ENCODE peak calls at places on chromosomes 16 and 17, in ten cellular contexts. K, Y, X, A, Z, L, I, E, N and D are unnamed samples.

GRCh38 chr16:56608876-56609462 is 585 bp downstream of the MT2A start:
- DNase-seq in K (peak), Y (peak), X (peak), A (no peak), Z (no peak), L (no peak), I (peak), E (no peak), N (no peak), D (no peak)

GRCh38 chr17:28846231-28846630 is 3.6 kb upstream of the FAM222B start:
- DNase-seq in K (peak), Y (peak), X (no peak), A (no peak), Z (no peak), L (no peak), I (no peak), E (no peak), N (no peak), D (no peak)

GRCh38 chr17:51590071-51590470 is 329.7 kb downstream of the UTP18 start:
- DNase-seq in K (no peak), Y (no peak), X (no peak), A (no peak), Z (no peak), L (no peak), I (no peak), E (no peak), N (peak), D (peak)

GRCh38 chr16:65318138-65318537 is 196.3 kb upstream of the CDH11 start:
- DNase-seq in K (no peak), Y (no peak), X (no peak), A (no peak), Z (no peak), L (no peak), I (no peak), E (no peak), N (no peak), D (no peak)

GRCh38 chr16:28821874-28822519 is 802 bp upstream of the ATXN2L start:
- DNase-seq in K (no peak), Y (peak), X (no peak), A (no peak), Z (no peak), L (peak), I (no peak), E (no peak), N (no peak), D (no peak)

GRCh38 chr17:29593546-29594440 is 861 bp downstream of the ANKRD13B start:
- DNase-seq in K (peak), Y (peak), X (no peak), A (no peak), Z (no peak), L (no peak), I (peak), E (no peak), N (peak), D (no peak)

GRCh38 chr16:73057369-73058210 is 9.7 kb upstream of the ZFHX3 start:
- DNase-seq in K (no peak), Y (peak), X (no peak), A (no peak), Z (peak), L (no peak), I (peak), E (no peak), N (no peak), D (no peak)

GRCh38 chr16:87647431-87648185 is 45.3 kb downstream of the JPH3 start:
- DNase-seq in K (no peak), Y (peak), X (no peak), A (no peak), Z (no peak), L (no peak), I (no peak), E (no peak), N (no peak), D (no peak)

GRCh38 chr16:84922351-84923135 is 88.8 kb downstream of the ZDHHC7 start:
- DNase-seq in K (no peak), Y (peak), X (no peak), A (no peak), Z (peak), L (no peak), I (no peak), E (no peak), N (no peak), D (peak)

GRCh38 chr17:82927661-82928601 is 88.1 kb upstream of the ZNF750 start:
- DNase-seq in K (no peak), Y (peak), X (no peak), A (no peak), Z (peak), L (no peak), I (no peak), E (no peak), N (no peak), D (no peak)

GRCh38 chr16:56042416-56042815 is 148.9 kb upstream of the GNAO1 start:
- DNase-seq in K (no peak), Y (no peak), X (no peak), A (no peak), Z (no peak), L (no peak), I (no peak), E (no peak), N (no peak), D (no peak)

GRCh38 chr17:9902116-9902515 is 3.0 kb downstream of the RCVRN start:
- DNase-seq in K (no peak), Y (no peak), X (no peak), A (no peak), Z (no peak), L (no peak), I (no peak), E (no peak), N (no peak), D (no peak)

GRCh38 chr16:89489040-89489721 is 1.2 kb downstream of the ANKRD11 start:
- DNase-seq in K (peak), Y (peak), X (peak), A (peak), Z (peak), L (peak), I (peak), E (peak), N (no peak), D (peak)

GRCh38 chr16:3149630-3150345 is 15.0 kb downstream of the ZNF213 start:
- DNase-seq in K (peak), Y (peak), X (no peak), A (no peak), Z (peak), L (peak), I (peak), E (no peak), N (no peak), D (no peak)

GRCh38 chr17:17151055-17151454 is 55.1 kb downstream of the PLD6 start:
- DNase-seq in K (peak), Y (no peak), X (peak), A (no peak), Z (no peak), L (peak), I (peak), E (peak), N (no peak), D (no peak)

GRCh38 chr17:48586355-48586924 is 3.6 kb downstream of the HOXB3 start:
- DNase-seq in K (peak), Y (peak), X (peak), A (no peak), Z (no peak), L (no peak), I (peak), E (no peak), N (peak), D (no peak)

GRCh38 chr17:4593021-4593797 is 8.9 kb downstream of the SMTNL2 start:
- DNase-seq in K (no peak), Y (no peak), X (no peak), A (no peak), Z (no peak), L (no peak), I (no peak), E (no peak), N (no peak), D (no peak)

GRCh38 chr17:28901866-28902818 is 737 bp downstream of the DHRS13 start:
- DNase-seq in K (peak), Y (peak), X (no peak), A (peak), Z (peak), L (no peak), I (peak), E (no peak), N (peak), D (no peak)

GRCh38 chr17:40915721-40916256 is 21.7 kb downstream of the KRT23 start:
- DNase-seq in K (no peak), Y (no peak), X (no peak), A (no peak), Z (no peak), L (peak), I (peak), E (no peak), N (no peak), D (no peak)

GRCh38 chr16:13873835-13874438 is 46.0 kb upstream of the ERCC4 start:
- DNase-seq in K (no peak), Y (no peak), X (peak), A (no peak), Z (no peak), L (peak), I (peak), E (no peak), N (no peak), D (peak)

GRCh38 chr17:17412331-17412730 is 64.5 kb upstream of the MED9 start:
- DNase-seq in K (no peak), Y (peak), X (peak), A (no peak), Z (no peak), L (peak), I (peak), E (peak), N (no peak), D (no peak)

GRCh38 chr17:52678211-52678610 is 519.7 kb upstream of the CA10 start:
- DNase-seq in K (no peak), Y (no peak), X (no peak), A (no peak), Z (no peak), L (no peak), I (peak), E (no peak), N (no peak), D (no peak)

GRCh38 chr17:3780986-3781385 is 20.0 kb downstream of the ITGAE start:
- DNase-seq in K (no peak), Y (peak), X (no peak), A (no peak), Z (no peak), L (no peak), I (no peak), E (no peak), N (no peak), D (no peak)

GRCh38 chr17:76880268-76880667 is 12.1 kb downstream of the MGAT5B start:
- DNase-seq in K (no peak), Y (no peak), X (no peak), A (no peak), Z (no peak), L (no peak), I (no peak), E (no peak), N (no peak), D (no peak)

GRCh38 chr16:83661656-83662055 is 146.1 kb upstream of the HSBP1 start:
- DNase-seq in K (no peak), Y (no peak), X (no peak), A (no peak), Z (no peak), L (no peak), I (no peak), E (no peak), N (no peak), D (no peak)

GRCh38 chr16:5510819-5511370 is 413.3 kb upstream of the EEF2KMT start:
- DNase-seq in K (no peak), Y (no peak), X (no peak), A (no peak), Z (no peak), L (no peak), I (no peak), E (no peak), N (no peak), D (no peak)

GRCh38 chr17:39800540-39800939 is 62.8 kb downstream of the GRB7 start:
- DNase-seq in K (peak), Y (no peak), X (no peak), A (peak), Z (no peak), L (no peak), I (peak), E (no peak), N (no peak), D (no peak)

GRCh38 chr16:66590322-66590721 is 11.1 kb downstream of the CMTM2 start:
- DNase-seq in K (peak), Y (no peak), X (peak), A (no peak), Z (no peak), L (no peak), I (no peak), E (no peak), N (no peak), D (no peak)

GRCh38 chr17:17846003-17846402 is 9.2 kb upstream of the SREBF1 start:
- DNase-seq in K (no peak), Y (no peak), X (no peak), A (no peak), Z (no peak), L (no peak), I (no peak), E (no peak), N (no peak), D (no peak)

GRCh38 chr16:14098081-14098480 is 27.0 kb downstream of the MRTFB start:
- DNase-seq in K (no peak), Y (no peak), X (no peak), A (no peak), Z (no peak), L (peak), I (peak), E (no peak), N (no peak), D (no peak)

GRCh38 chr16:47141773-47142468 is 1.8 kb downstream of the NETO2 start:
- DNase-seq in K (peak), Y (peak), X (peak), A (peak), Z (peak), L (peak), I (peak), E (peak), N (peak), D (peak)

GRCh38 chr17:21214777-21215541 is 998 bp upstream of the TMEM11 start:
- DNase-seq in K (no peak), Y (peak), X (no peak), A (no peak), Z (no peak), L (peak), I (no peak), E (no peak), N (no peak), D (no peak)

GRCh38 chr16:2592786-2593185 is 55.0 kb downstream of the PDPK1 start:
- DNase-seq in K (no peak), Y (no peak), X (no peak), A (no peak), Z (no peak), L (no peak), I (no peak), E (no peak), N (no peak), D (no peak)

GRCh38 chr17:11241611-11242226 is 706 bp downstream of the SHISA6 start:
- DNase-seq in K (no peak), Y (no peak), X (no peak), A (no peak), Z (no peak), L (no peak), I (no peak), E (no peak), N (no peak), D (no peak)

GRCh38 chr17:28335959-28336871 is 654 bp downstream of the TNFAIP1 start:
- DNase-seq in K (peak), Y (peak), X (peak), A (no peak), Z (peak), L (peak), I (peak), E (peak), N (peak), D (peak)

GRCh38 chr17:17877548-17878358 is 41.0 kb upstream of the SREBF1 start:
- DNase-seq in K (no peak), Y (peak), X (peak), A (no peak), Z (peak), L (peak), I (peak), E (peak), N (peak), D (peak)

GRCh38 chr17:56451629-56452028 is 141.9 kb upstream of the NOG start:
- DNase-seq in K (no peak), Y (no peak), X (no peak), A (no peak), Z (no peak), L (peak), I (no peak), E (no peak), N (no peak), D (no peak)

GRCh38 chr17:58084317-58084981 is 1.2 kb downstream of the DYNLL2 start:
- DNase-seq in K (peak), Y (peak), X (peak), A (peak), Z (peak), L (peak), I (peak), E (no peak), N (peak), D (peak)